ENCODE peak calls at places on chromosomes 4 and X, in six cellular contexts. U, Y, L, J, D and X are unnamed samples.
A peak's percentile ranks its signal among the peaks of the same experiment; 100 is the strongest.

GRCh38 chr4:8181844-8182243 is 17.2 kb upstream of the SH3TC1 start:
- DNase-seq in U (no peak), Y (peak; percentile 62), L (no peak), J (no peak), D (no peak), X (no peak)

GRCh38 chr4:5912614-5913019 is 19.7 kb upstream of the CRMP1 start:
- DNase-seq in U (no peak), Y (no peak), L (no peak), J (no peak), D (no peak), X (no peak)

GRCh38 chr4:26404597-26405323 is 83.9 kb downstream of the RBPJ start:
- DNase-seq in U (peak; percentile 9), Y (no peak), L (no peak), J (no peak), D (no peak), X (no peak)

GRCh38 chrX:34778961-34779360 is 121.9 kb upstream of the TMEM47 start:
- DNase-seq in U (no peak), Y (no peak), L (no peak), J (peak; percentile 63), D (peak; percentile 67), X (peak; percentile 72)

GRCh38 chr4:185764880-185765279 is 47.1 kb downstream of the SORBS2 start:
- DNase-seq in U (no peak), Y (no peak), L (no peak), J (no peak), D (peak; percentile 29), X (no peak)

GRCh38 chrX:2654436-2655340 is 36.4 kb upstream of the CD99 start:
- DNase-seq in U (no peak), Y (no peak), L (no peak), J (no peak), D (no peak), X (no peak)

GRCh38 chrX:154043003-154043402 is 23.3 kb upstream of the IRAK1 start:
- DNase-seq in U (no peak), Y (no peak), L (no peak), J (peak; percentile 80), D (peak; percentile 43), X (peak; percentile 76)

GRCh38 chr4:118783887-118784286 is 52.0 kb downstream of the SEC24D start:
- DNase-seq in U (no peak), Y (no peak), L (no peak), J (peak; percentile 43), D (peak; percentile 58), X (no peak)

GRCh38 chrX:44010626-44011025 is 37.4 kb upstream of the NDP start:
- DNase-seq in U (no peak), Y (no peak), L (no peak), J (no peak), D (no peak), X (no peak)

GRCh38 chrX:133444952-133445831 is 29.9 kb upstream of the GPC4 start:
- DNase-seq in U (peak; percentile 45), Y (peak; percentile 43), L (no peak), J (no peak), D (peak; percentile 30), X (no peak)

GRCh38 chrX:78595901-78596502 is 63.1 kb downstream of the RTL3 start:
- DNase-seq in U (peak; percentile 51), Y (no peak), L (no peak), J (peak; percentile 3), D (no peak), X (no peak)

GRCh38 chrX:50100188-50100587 is 100.6 kb downstream of the AKAP4 start:
- DNase-seq in U (peak; percentile 70), Y (no peak), L (no peak), J (no peak), D (no peak), X (no peak)

GRCh38 chr4:71604785-71605184 is 179.1 kb downstream of the GC start:
- DNase-seq in U (no peak), Y (no peak), L (no peak), J (no peak), D (no peak), X (no peak)

GRCh38 chr4:3811621-3812020 is 45.4 kb downstream of the ADRA2C start:
- DNase-seq in U (no peak), Y (no peak), L (no peak), J (no peak), D (no peak), X (no peak)

GRCh38 chrX:78123190-78123589 is 16.3 kb downstream of the TAF9B start:
- DNase-seq in U (no peak), Y (no peak), L (no peak), J (peak; percentile 29), D (peak; percentile 49), X (peak; percentile 25)

GRCh38 chr4:156606444-156607197 is 365.0 kb downstream of the PDGFC start:
- DNase-seq in U (no peak), Y (no peak), L (no peak), J (peak; percentile 27), D (peak; percentile 64), X (peak; percentile 35)

GRCh38 chr4:39664828-39665731 is 26.4 kb upstream of the SMIM14 start:
- DNase-seq in U (no peak), Y (no peak), L (no peak), J (peak; percentile 34), D (peak; percentile 64), X (peak; percentile 36)

GRCh38 chr4:81631958-81632439 is 160.3 kb upstream of the RASGEF1B start:
- DNase-seq in U (peak; percentile 59), Y (peak; percentile 41), L (no peak), J (peak; percentile 79), D (peak; percentile 67), X (no peak)

GRCh38 chr4:2787230-2788100 is 5.4 kb upstream of the SH3BP2 start:
- DNase-seq in U (no peak), Y (no peak), L (peak; percentile 44), J (no peak), D (no peak), X (no peak)

GRCh38 chr4:10773010-10773409 is 88.4 kb upstream of the CLNK start:
- DNase-seq in U (no peak), Y (no peak), L (no peak), J (no peak), D (peak; percentile 70), X (no peak)

GRCh38 chr4:139875456-139875855 is 209.8 kb downstream of the MGST2 start:
- DNase-seq in U (no peak), Y (no peak), L (no peak), J (no peak), D (no peak), X (no peak)

GRCh38 chrX:51459125-51459524 is 37.3 kb downstream of the NUDT11 start:
- DNase-seq in U (peak; percentile 27), Y (no peak), L (no peak), J (peak; percentile 24), D (peak; percentile 6), X (peak; percentile 13)

GRCh38 chrX:85569691-85570090 is 190.2 kb upstream of the POF1B start:
- DNase-seq in U (no peak), Y (no peak), L (no peak), J (no peak), D (no peak), X (no peak)

GRCh38 chr4:186927624-186928023 is 204.0 kb upstream of the FAT1 start:
- DNase-seq in U (no peak), Y (no peak), L (no peak), J (no peak), D (no peak), X (no peak)

GRCh38 chr4:108926058-108926457 is 163.2 kb upstream of the ETNPPL start:
- DNase-seq in U (no peak), Y (no peak), L (no peak), J (peak; percentile 36), D (no peak), X (no peak)

GRCh38 chr4:184628103-184628502 is 21.1 kb downstream of the CASP3 start:
- DNase-seq in U (no peak), Y (no peak), L (no peak), J (no peak), D (peak; percentile 41), X (no peak)

GRCh38 chr4:2256781-2257191 is 5.1 kb downstream of the MXD4 start:
- DNase-seq in U (no peak), Y (no peak), L (no peak), J (no peak), D (no peak), X (no peak)

GRCh38 chrX:135707880-135708279 is 5.6 kb upstream of the CT45A1 start:
- DNase-seq in U (peak; percentile 2), Y (no peak), L (no peak), J (no peak), D (no peak), X (peak; percentile 0)

GRCh38 chrX:118872102-118872566 is 48.5 kb downstream of the ZCCHC12 start:
- DNase-seq in U (no peak), Y (no peak), L (no peak), J (peak; percentile 0), D (no peak), X (no peak)

GRCh38 chr4:124633285-124633941 is 79.1 kb downstream of the ANKRD50 start:
- DNase-seq in U (no peak), Y (peak; percentile 14), L (no peak), J (no peak), D (no peak), X (no peak)

GRCh38 chrX:46979340-46979739 is 67.1 kb downstream of the JADE3 start:
- DNase-seq in U (no peak), Y (no peak), L (no peak), J (peak; percentile 62), D (peak; percentile 73), X (peak; percentile 76)

GRCh38 chr4:128823025-128823661 is 13.6 kb downstream of the JADE1 start:
- DNase-seq in U (no peak), Y (no peak), L (no peak), J (peak; percentile 97), D (peak; percentile 87), X (peak; percentile 94)

GRCh38 chr4:170888660-170889059 is 798.9 kb upstream of the AADAT start:
- DNase-seq in U (no peak), Y (no peak), L (no peak), J (no peak), D (no peak), X (no peak)

GRCh38 chr4:78923459-78924312 is 15.6 kb downstream of the PAQR3 start:
- DNase-seq in U (peak; percentile 73), Y (no peak), L (no peak), J (no peak), D (no peak), X (no peak)